ENCODE peak calls at places on chromosome 11, in seven cellular contexts. N, X, S, J, Y, Z and B are unnamed samples.

GRCh38 chr11:70502677-70503076 is 104.3 kb downstream of the CTTN start:
- DNase-seq in N (peak; percentile 40), X (no peak), S (no peak), J (no peak), Y (no peak), Z (no peak), B (no peak)

GRCh38 chr11:3073029-3073435 is 15.8 kb upstream of the CARS1 start:
- DNase-seq in N (no peak), X (no peak), S (no peak), J (no peak), Y (peak; percentile 74), Z (no peak), B (no peak)

GRCh38 chr11:19873730-19874129 is 161.1 kb downstream of the NAV2 start:
- DNase-seq in N (no peak), X (no peak), S (no peak), J (no peak), Y (no peak), Z (no peak), B (no peak)

GRCh38 chr11:128940603-128941002 is 2.1 kb downstream of the TP53AIP1 start:
- DNase-seq in N (no peak), X (no peak), S (no peak), J (no peak), Y (no peak), Z (no peak), B (no peak)

GRCh38 chr11:63667993-63668392 is 3.2 kb downstream of the ATL3 start:
- DNase-seq in N (no peak), X (no peak), S (no peak), J (no peak), Y (peak; percentile 52), Z (peak; percentile 96), B (peak; percentile 81)

GRCh38 chr11:110801328-110801727 is 89.1 kb upstream of the ARHGAP20 start:
- DNase-seq in N (peak; percentile 60), X (no peak), S (no peak), J (no peak), Y (peak; percentile 51), Z (no peak), B (no peak)

GRCh38 chr11:107785401-107785800 is 73.2 kb downstream of the SLC35F2 start:
- DNase-seq in N (no peak), X (no peak), S (no peak), J (no peak), Y (no peak), Z (peak; percentile 50), B (no peak)

GRCh38 chr11:35334385-35335090 is 84.8 kb downstream of the SLC1A2 start:
- DNase-seq in N (no peak), X (no peak), S (no peak), J (peak; percentile 47), Y (no peak), Z (no peak), B (no peak)

GRCh38 chr11:46738887-46739286 is 19.9 kb downstream of the F2 start:
- DNase-seq in N (no peak), X (no peak), S (peak; percentile 12), J (no peak), Y (no peak), Z (no peak), B (no peak)

GRCh38 chr11:64013141-64013896 is 22.4 kb upstream of the FLRT1 start:
- DNase-seq in N (no peak), X (no peak), S (no peak), J (no peak), Y (no peak), Z (no peak), B (no peak)

GRCh38 chr11:19777032-19777341 is 64.3 kb downstream of the NAV2 start:
- DNase-seq in N (peak; percentile 63), X (no peak), S (no peak), J (peak; percentile 48), Y (no peak), Z (peak; percentile 25), B (no peak)